ENCODE peak calls at places on chromosomes 11 and 22, in eight cellular contexts. J is upper lobe of right lung, N is tibial nerve, P is kidney, U is SK-N-SH, S is Karpas-422, B is Panc1, Q is uterus. C is an unnamed sample.

GRCh38 chr11:46733234-46733633 is 14.2 kb downstream of the F2 start:
- DNase-seq in J (peak), N (no peak), P (peak), U (no peak), S (no peak), B (no peak), Q (no peak), C (no peak)

GRCh38 chr11:115324569-115325432 is 179.4 kb downstream of the CADM1 start:
- DNase-seq in J (no peak), N (no peak), P (no peak), U (peak), S (peak), B (peak), Q (no peak), C (peak)

GRCh38 chr11:79155237-79155636 is 285.6 kb downstream of the TENM4 start:
- DNase-seq in J (no peak), N (no peak), P (no peak), U (no peak), S (no peak), B (no peak), Q (no peak), C (no peak)

GRCh38 chr11:132914600-132914999 is 617.7 kb downstream of the OPCML start:
- DNase-seq in J (no peak), N (no peak), P (no peak), U (no peak), S (no peak), B (no peak), Q (no peak), C (no peak)

GRCh38 chr22:20271114-20271994 is 3.2 kb upstream of the RTN4R start:
- DNase-seq in J (peak), N (no peak), P (no peak), U (no peak), S (no peak), B (no peak), Q (no peak), C (no peak)

GRCh38 chr11:43359432-43359818 is 705 bp downstream of the TTC17 start:
- DNase-seq in J (no peak), N (no peak), P (no peak), U (peak), S (peak), B (no peak), Q (no peak), C (no peak)

GRCh38 chr11:75082601-75083216 is 14.0 kb downstream of the OR2AT4 start:
- DNase-seq in J (no peak), N (no peak), P (no peak), U (no peak), S (no peak), B (no peak), Q (no peak), C (no peak)

GRCh38 chr11:68610452-68611116 is 73.8 kb upstream of the GAL start:
- DNase-seq in J (no peak), N (no peak), P (no peak), U (peak), S (peak), B (no peak), Q (no peak), C (no peak)

GRCh38 chr22:46006379-46007002 is 29.5 kb upstream of the WNT7B start:
- DNase-seq in J (peak), N (peak), P (peak), U (peak), S (peak), B (no peak), Q (peak), C (peak)

GRCh38 chr22:35649026-35649553 is 844 bp downstream of the APOL6 start:
- DNase-seq in J (no peak), N (no peak), P (no peak), U (no peak), S (no peak), B (no peak), Q (no peak), C (no peak)

DNA sequence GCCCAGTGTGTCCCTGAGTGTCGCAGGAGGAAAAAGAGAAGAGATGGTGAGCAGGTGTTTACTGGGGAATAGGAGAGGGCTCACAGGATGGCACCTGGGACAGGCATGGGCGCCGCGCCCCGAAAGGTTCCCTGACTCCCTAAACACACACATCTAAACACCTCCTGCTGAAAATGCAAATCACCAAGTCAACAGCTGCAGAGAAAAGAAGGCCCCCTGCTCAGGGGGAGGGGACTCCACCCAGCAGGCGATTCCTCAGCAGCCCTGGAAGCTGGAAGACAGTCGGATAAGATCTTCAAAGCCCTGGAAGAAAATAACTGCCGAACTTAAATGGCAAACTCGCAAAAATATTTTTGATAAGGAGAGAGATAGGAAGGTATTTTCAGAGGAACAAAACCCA is 377.2 kb downstream of the BRD1 start:
- DNase-seq in J (no peak), N (no peak), P (no peak), U (no peak), S (no peak), B (no peak), Q (no peak), C (peak)
- H3K4me3 ChIP-seq in J (no peak), N (no peak), P (no peak), U (no peak), S (no peak), B (no peak), Q (no peak), C (peak)

DNA sequence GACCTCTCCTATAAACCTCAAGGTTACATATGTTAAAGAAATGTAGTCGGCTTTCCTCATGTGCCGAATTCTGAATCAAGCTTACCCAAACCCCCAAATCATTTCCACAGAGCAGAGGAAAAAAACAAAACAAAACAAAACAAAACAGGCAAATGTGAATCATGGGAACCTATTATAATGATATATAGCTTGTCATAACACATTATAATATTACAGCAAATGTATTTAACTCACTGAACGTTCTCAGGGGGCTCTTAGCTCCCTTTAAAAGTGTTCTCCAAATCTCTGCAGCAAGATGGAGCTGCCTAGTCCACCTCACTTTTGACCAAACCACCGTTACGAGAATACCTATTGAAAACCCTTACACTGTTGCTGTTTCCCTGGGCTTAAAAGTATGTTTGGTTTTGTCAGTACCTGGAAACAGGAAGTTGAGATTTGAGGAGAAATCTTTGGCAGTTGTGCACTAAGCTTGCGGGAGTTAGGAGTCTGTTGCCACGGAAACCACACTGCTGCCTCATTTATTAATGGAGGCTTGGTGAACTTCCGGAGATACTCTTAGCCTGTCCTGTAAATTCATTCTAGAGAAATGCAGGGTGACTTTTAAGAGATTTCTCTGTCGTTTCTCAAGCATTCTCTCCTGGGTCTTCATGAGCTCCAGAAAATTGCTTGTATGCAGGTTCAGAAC is 167.0 kb upstream of the RASSF10 start:
- DNase-seq in J (no peak), N (no peak), P (no peak), U (peak), S (no peak), B (no peak), Q (peak), C (no peak)
- H3K27ac ChIP-seq in J (peak), N (peak), P (peak), U (peak), S (no peak), B (peak), Q (peak), C (peak)

GRCh38 chr22:48703265-48703941 is 1124.3 kb downstream of the BRD1 start:
- DNase-seq in J (peak), N (no peak), P (peak), U (no peak), S (no peak), B (no peak), Q (no peak), C (no peak)
- H3K4me3 ChIP-seq in J (no peak), N (no peak), P (no peak), U (no peak), S (no peak), B (no peak), Q (no peak), C (no peak)

GRCh38 chr11:116472661-116473060 is 300.1 kb downstream of the BUD13 start:
- DNase-seq in J (no peak), N (no peak), P (no peak), U (no peak), S (no peak), B (no peak), Q (peak), C (no peak)

GRCh38 chr11:116471608-116472007 is 301.2 kb downstream of the BUD13 start:
- DNase-seq in J (no peak), N (no peak), P (no peak), U (no peak), S (no peak), B (no peak), Q (no peak), C (no peak)

GRCh38 chr11:116473236-116473769 is 299.5 kb downstream of the BUD13 start:
- DNase-seq in J (no peak), N (no peak), P (no peak), U (peak), S (no peak), B (no peak), Q (no peak), C (no peak)

GRCh38 chr11:116478205-116478604 is 294.6 kb downstream of the BUD13 start:
- DNase-seq in J (no peak), N (no peak), P (no peak), U (no peak), S (no peak), B (no peak), Q (no peak), C (no peak)

DNA sequence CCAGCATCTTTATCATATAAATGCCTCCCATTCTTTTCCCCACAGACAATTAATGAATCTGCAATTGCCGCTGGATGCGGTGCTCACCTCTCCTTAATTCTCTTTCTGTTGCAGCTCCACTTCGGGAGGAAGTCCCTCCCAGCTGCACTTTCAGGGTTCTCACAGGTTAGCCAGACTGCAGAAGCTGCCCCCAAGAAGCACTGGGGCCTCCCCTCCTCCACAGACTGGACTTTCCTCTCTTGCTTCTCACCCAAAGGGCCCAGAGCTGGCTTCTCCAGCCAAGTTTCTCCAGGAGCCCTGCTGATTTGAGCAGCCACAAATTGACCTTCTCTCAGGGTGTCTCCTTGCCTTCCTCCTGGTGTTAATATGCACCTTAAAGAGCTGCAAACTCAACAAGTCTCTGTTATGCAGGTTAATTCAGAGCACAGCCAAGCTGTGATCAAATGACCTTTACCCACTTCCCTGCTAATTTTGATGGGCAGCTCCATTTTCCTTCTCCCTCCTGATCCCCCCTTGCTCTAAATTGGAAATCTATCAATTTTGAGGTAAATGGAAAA is 298.9 kb downstream of the BUD13 start:
- DNase-seq in J (no peak), N (no peak), P (no peak), U (no peak), S (no peak), B (no peak), Q (no peak), C (peak)
- H3K27ac ChIP-seq in J (no peak), N (no peak), P (no peak), U (peak), S (no peak), B (no peak), Q (peak), C (no peak)

DNA sequence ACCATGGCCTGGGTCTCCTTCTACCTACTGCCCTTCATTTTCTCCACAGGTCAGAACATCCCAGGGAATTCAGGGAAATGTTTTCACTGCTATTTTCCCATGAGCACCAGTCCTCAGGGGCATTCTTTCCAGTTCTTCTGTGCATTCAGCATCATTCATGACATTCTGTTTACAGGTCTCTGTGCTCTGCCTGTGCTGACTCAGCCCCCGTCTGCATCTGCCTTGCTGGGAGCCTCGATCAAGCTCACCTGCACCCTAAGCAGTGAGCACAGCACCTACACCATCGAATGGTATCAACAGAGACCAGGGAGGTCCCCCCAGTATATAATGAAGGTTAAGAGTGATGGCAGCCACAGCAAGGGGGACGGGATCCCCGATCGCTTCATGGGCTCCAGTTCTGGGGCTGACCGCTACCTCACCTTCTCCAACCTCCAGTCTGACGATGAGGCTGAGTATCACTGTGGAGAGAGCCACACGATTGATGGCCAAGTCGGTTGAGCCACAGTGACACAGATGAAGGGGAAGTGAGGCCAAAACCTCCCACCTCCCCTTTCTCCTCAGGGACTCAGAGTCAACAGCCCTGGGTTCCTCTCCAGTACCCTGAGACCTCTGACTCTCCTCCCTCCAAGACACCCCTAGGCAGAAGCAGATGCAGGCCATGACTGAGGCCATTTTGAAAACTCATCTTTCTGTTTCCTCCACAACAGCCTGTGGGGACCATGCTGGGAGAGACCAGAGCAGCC is 15.9 kb upstream of the IGLL5 start:
- DNase-seq in J (no peak), N (no peak), P (no peak), U (no peak), S (peak), B (no peak), Q (no peak), C (peak)
- H3K4me3 ChIP-seq in J (no peak), N (no peak), P (no peak), U (no peak), S (no peak), B (no peak), Q (no peak), C (no peak)

C was measured in endodermal cell.